ENCODE peak calls at places on chromosomes 13 and 19, in nine cellular contexts. B is EL; D is stimulated activated CD8-positive, alpha-beta memory T cell treated with anti-CD3 and anti-CD28 coated beads, Interleukin-15, amount 100 ng/mL, for 1 hour; G is DMS53; T is pons; E is osteocyte; A is left ventricle myocardium inferior; K is ELR; S is H9. W is an unnamed sample.
A peak's percentile ranks its signal among the peaks of the same experiment; 100 is the strongest.

GRCh38 chr13:71801165-71801564 is 65.8 kb downstream of the DACH1 start:
- DNase-seq in B (no peak), D (no peak), G (no peak), T (no peak), E (no peak), A (no peak), K (no peak), S (no peak), W (no peak)

GRCh38 chr13:106471957-106472543 is 63.4 kb downstream of the EFNB2 start:
- DNase-seq in B (peak; percentile 91), D (no peak), G (peak; percentile 55), T (no peak), E (no peak), A (no peak), K (peak; percentile 95), S (peak; percentile 81), W (peak; percentile 99)

GRCh38 chr13:24679686-24680085 is 522 bp upstream of the ATP12A start:
- DNase-seq in B (no peak), D (no peak), G (no peak), T (no peak), E (no peak), A (no peak), K (no peak), S (no peak), W (no peak)

GRCh38 chr13:105806335-105806920 is 729.0 kb downstream of the EFNB2 start:
- DNase-seq in B (no peak), D (no peak), G (no peak), T (no peak), E (no peak), A (no peak), K (no peak), S (no peak), W (peak; percentile 22)

GRCh38 chr13:42981317-42981716 is 10.7 kb downstream of the EPSTI1 start:
- DNase-seq in B (peak; percentile 80), D (no peak), G (no peak), T (no peak), E (no peak), A (no peak), K (peak; percentile 18), S (no peak), W (no peak)

GRCh38 chr19:48415869-48416268 is 22.4 kb downstream of the GRIN2D start:
- DNase-seq in B (no peak), D (no peak), G (no peak), T (no peak), E (no peak), A (no peak), K (no peak), S (no peak), W (no peak)

GRCh38 chr19:34182125-34182524 is 9.8 kb downstream of the LSM14A start:
- DNase-seq in B (no peak), D (no peak), G (no peak), T (no peak), E (no peak), A (no peak), K (no peak), S (no peak), W (no peak)

GRCh38 chr13:47168086-47168485 is 271.2 kb upstream of the HTR2A start:
- DNase-seq in B (peak; percentile 63), D (no peak), G (peak; percentile 51), T (no peak), E (no peak), A (no peak), K (peak; percentile 75), S (no peak), W (no peak)

GRCh38 chr19:46297700-46298476 is 1.0 kb downstream of the HIF3A start:
- DNase-seq in B (no peak), D (no peak), G (no peak), T (peak; percentile 52), E (no peak), A (peak; percentile 90), K (no peak), S (no peak), W (no peak)

GRCh38 chr13:110426745-110427144 is 119.7 kb downstream of the COL4A2 start:
- DNase-seq in B (no peak), D (no peak), G (peak; percentile 69), T (no peak), E (no peak), A (no peak), K (no peak), S (no peak), W (no peak)

GRCh38 chr13:54016548-54016947 is 987.9 kb downstream of the OLFM4 start:
- DNase-seq in B (no peak), D (no peak), G (no peak), T (no peak), E (no peak), A (no peak), K (no peak), S (no peak), W (no peak)

W was measured in kidney tubule cell.